ENCODE peak calls at places on chromosomes 5 and 9, in ten cellular contexts. S is OCI-LY7, H is gastrocnemius medialis, R is astrocyte of the spinal cord, E is BJ, Y is mesothelial cell of epicardium, Q is PC-9, U is bronchial epithelial cell, P is astrocyte, C is H1. O is an unnamed sample.
A peak's percentile ranks its signal among the peaks of the same experiment; 100 is the strongest.

GRCh38 chr5:71744009-71744792 is 25.1 kb downstream of the CARTPT start:
- DNase-seq in U (no peak), H (no peak), S (no peak), R (no peak), P (no peak), C (no peak), Q (no peak), E (no peak), Y (no peak), O (no peak)

GRCh38 chr9:103361906-103362305 is 366.8 kb downstream of the CYLC2 start:
- DNase-seq in C (no peak), P (no peak), H (no peak), S (no peak), Y (no peak), E (no peak), Q (no peak), R (no peak), U (peak; percentile 56), O (no peak)

GRCh38 chr5:131475416-131476045 is 159.5 kb downstream of the RAPGEF6 start:
- DNase-seq in S (no peak), E (peak; percentile 39), U (no peak), Q (no peak), H (no peak), R (peak; percentile 33), Y (no peak), C (no peak), P (no peak), O (no peak)

GRCh38 chr5:111641533-111642230 is 115.3 kb downstream of the NREP start:
- DNase-seq in H (no peak), R (peak; percentile 58), E (peak; percentile 90), Q (no peak), U (peak; percentile 89), P (peak; percentile 66), S (no peak), Y (no peak), C (no peak), O (no peak)

GRCh38 chr9:8437878-8438277 is 638.3 kb upstream of the DMAC1 start:
- DNase-seq in Q (no peak), U (no peak), E (no peak), P (no peak), H (no peak), S (no peak), R (no peak), C (no peak), Y (no peak), O (no peak)

GRCh38 chr9:132412089-132412488 is 2.1 kb downstream of the CFAP77 start:
- DNase-seq in S (peak; percentile 27), Y (no peak), U (no peak), C (no peak), R (no peak), H (no peak), Q (no peak), E (no peak), P (no peak), O (no peak)

GRCh38 chr5:72036951-72037350 is 70.3 kb upstream of the MAP1B start:
- DNase-seq in E (no peak), Y (no peak), Q (peak; percentile 51), R (no peak), H (no peak), C (no peak), S (no peak), U (peak; percentile 80), P (peak; percentile 20), O (no peak)

GRCh38 chr5:103385722-103386121 is 127.2 kb downstream of the MACIR start:
- DNase-seq in P (no peak), E (no peak), C (no peak), Q (no peak), S (no peak), H (no peak), U (no peak), R (no peak), Y (no peak), O (no peak)

GRCh38 chr5:116935561-116936162 is 361.0 kb upstream of the SEMA6A start:
- DNase-seq in Q (no peak), H (no peak), S (no peak), C (no peak), E (no peak), U (no peak), P (no peak), Y (no peak), R (no peak), O (no peak)

GRCh38 chr5:58458851-58459275 is 1.0 kb downstream of the PLK2 start:
- DNase-seq in P (peak; percentile 55), U (peak; percentile 82), R (peak; percentile 57), H (no peak), Q (peak; percentile 84), E (no peak), Y (no peak), C (no peak), S (no peak), O (no peak)

GRCh38 chr5:58460727-58461286 is 921 bp upstream of the PLK2 start:
- DNase-seq in S (peak; percentile 14), P (peak; percentile 64), Q (peak; percentile 79), R (peak; percentile 87), E (no peak), U (peak; percentile 71), Y (peak; percentile 66), H (peak; percentile 85), C (peak; percentile 84), O (no peak)

GRCh38 chr5:58459276-58459859 is 518 bp downstream of the PLK2 start:
- DNase-seq in C (no peak), H (peak; percentile 15), U (no peak), R (no peak), S (no peak), E (no peak), Q (no peak), P (no peak), Y (peak; percentile 27), O (no peak)

GRCh38 chr5:58462154-58462553 is 2.3 kb upstream of the PLK2 start:
- DNase-seq in H (no peak), S (no peak), Q (no peak), Y (no peak), E (no peak), C (no peak), P (peak; percentile 35), R (no peak), U (peak; percentile 83), O (no peak)

GRCh38 chr5:58459860-58460726 is at the start of gene PLK2:
- DNase-seq in S (no peak), P (peak; percentile 83), E (peak; percentile 56), U (peak; percentile 68), Y (peak; percentile 92), H (peak; percentile 91), R (peak; percentile 96), Q (peak; percentile 73), C (peak; percentile 61), O (peak; percentile 41)
- TF ChIP-seq CTCF in S (no peak), P (no peak), E (peak; percentile 50), U (peak; percentile 75), Y (no peak), H (peak; percentile 79), R (peak; percentile 40), Q (no peak), C (peak; percentile 56), O (peak; percentile 6)

DNA sequence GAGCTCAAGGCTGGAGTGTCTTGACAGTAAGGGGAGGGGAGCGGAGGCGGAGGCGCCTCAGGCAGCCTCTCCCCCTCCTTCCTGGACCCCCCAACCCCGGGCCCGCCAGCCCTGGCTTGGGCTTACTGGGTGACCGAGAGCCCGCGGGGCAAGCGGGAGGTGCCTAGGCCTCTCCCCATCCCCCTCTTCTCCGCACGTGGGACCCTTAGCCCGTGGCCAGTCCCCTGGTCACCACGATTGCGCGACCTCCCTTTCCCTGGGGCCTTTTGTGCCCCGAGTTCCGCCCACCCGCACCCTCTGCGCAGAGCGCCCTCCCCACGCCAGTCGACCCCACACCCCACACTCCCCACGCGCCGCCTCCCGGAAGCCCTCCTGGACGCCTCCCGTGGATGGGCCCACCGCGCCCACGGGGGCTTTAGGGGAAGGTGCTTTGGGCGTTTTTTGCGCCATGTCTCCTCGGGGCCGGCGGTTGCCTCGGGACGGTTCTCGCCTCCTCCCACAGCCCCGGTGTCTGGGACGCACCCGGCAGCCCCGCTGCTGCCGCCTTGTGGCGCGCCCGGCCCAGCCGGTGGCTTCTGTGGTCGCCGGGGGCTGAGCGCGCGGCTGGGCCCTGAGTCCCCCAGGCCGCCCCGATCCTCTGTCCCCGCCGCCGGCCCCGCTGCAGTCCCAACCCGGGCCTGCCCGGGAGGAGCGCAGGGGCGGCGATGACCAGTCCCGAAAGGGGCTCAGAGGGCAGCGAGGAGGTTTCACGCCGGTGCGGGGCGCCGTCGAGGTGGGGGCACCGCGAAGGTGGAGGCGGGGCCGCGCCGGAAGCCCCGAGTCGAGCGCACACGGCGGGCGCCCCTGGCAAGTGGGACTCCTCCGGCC is 3.2 kb downstream of the TOR4A start:
- DNase-seq in H (no peak), P (no peak), S (no peak), Q (no peak), R (no peak), Y (peak; percentile 29), E (no peak), U (no peak), C (no peak), O (no peak)
- TF ChIP-seq CTCF in H (peak; percentile 46), P (no peak), S (no peak), Q (no peak), R (peak; percentile 50), Y (peak; percentile 51), E (no peak), U (peak; percentile 25), C (no peak), O (peak; percentile 29)

GRCh38 chr5:120457839-120458507 is 6.1 kb upstream of the PRR16 start:
- DNase-seq in C (peak; percentile 13), Q (peak; percentile 40), P (peak; percentile 20), E (no peak), U (peak; percentile 26), S (peak; percentile 90), H (peak; percentile 73), R (peak; percentile 49), Y (peak; percentile 29), O (no peak)
- TF ChIP-seq CTCF in C (peak; percentile 64), Q (peak; percentile 89), P (peak; percentile 48), E (peak; percentile 67), U (peak; percentile 65), S (peak; percentile 80), H (peak; percentile 60), R (peak; percentile 69), Y (peak; percentile 39), O (peak; percentile 30)

DNA sequence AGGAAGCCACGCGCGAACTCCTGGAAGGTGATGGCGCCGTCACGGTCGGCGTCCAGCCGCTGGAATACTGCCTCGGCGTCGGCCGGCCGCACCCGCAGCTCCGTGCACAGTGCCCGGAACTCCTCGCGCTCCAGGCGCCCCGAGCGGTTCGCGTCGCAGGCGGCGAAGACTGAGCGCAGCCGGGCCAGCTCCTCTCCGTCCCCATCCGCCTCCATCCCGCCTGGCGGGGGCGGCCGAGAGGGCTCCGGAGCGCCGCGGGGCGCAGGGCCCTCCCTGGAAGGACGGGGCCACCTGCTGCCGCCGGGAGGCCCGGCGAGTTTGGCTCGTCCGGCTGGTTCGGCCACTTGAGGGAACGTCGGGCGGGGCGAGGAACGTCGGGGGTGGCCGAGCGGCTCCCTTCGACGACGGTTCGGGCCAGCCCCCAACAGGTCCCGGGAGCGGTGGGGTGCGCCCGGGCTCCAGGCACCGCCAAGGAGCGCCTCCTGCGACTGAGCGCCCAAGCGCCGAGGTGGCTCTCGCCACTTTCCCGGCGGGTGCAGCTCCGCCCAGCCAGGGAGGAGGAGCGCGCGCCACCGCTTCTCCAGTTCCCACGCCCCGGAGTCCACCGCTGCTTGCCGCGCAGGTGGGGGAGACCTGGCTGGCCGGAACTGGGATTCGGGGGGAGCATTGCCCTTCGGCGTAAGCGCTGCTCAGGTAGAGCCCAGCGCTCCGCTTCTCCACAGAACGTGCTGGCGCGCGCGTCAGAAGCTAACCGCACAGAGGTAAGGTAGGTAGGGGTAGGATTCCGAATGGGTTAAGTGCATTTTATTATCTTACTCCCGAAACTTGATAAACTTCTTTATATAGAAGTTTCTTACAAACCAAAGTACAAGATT is at the start of gene RASEF:
- DNase-seq in Y (peak; percentile 31), C (peak; percentile 46), E (no peak), R (peak; percentile 42), U (peak; percentile 47), H (no peak), Q (peak; percentile 84), P (peak; percentile 40), S (no peak), O (peak; percentile 19)
- TF ChIP-seq CTCF in Y (no peak), C (peak; percentile 8), E (no peak), R (no peak), U (peak; percentile 35), H (no peak), Q (no peak), P (no peak), S (no peak), O (no peak)